ENCODE peak calls at places on chromosomes 4 and X, in seven cellular contexts. I is LoVo; L is T-helper 9 cell; S is non-pigmented ciliary epithelial cell; K is Daoy; O is stimulated activated CD8-positive, alpha-beta memory T cell treated with anti-CD3 and anti-CD28 coated beads, Interleukin-7, amount 100 ng/mL, for 24 hours; V is effector memory CD8-positive, alpha-beta T cell. M is an unnamed sample.

GRCh38 chr4:108080752-108081151 is 88.0 kb downstream of the LEF1 start:
- DNase-seq in S (no peak), O (no peak), K (no peak), L (no peak), V (no peak), I (no peak), M (peak)

GRCh38 chrX:29257516-29257915 is 670.3 kb downstream of the IL1RAPL1 start:
- DNase-seq in K (no peak), O (no peak), S (no peak), L (no peak), I (no peak), V (no peak), M (no peak)

GRCh38 chr4:16677545-16677944 is 220.9 kb downstream of the LDB2 start:
- DNase-seq in K (no peak), L (no peak), O (no peak), I (no peak), S (no peak), V (no peak), M (no peak)

GRCh38 chr4:101843054-101843453 is 52.5 kb downstream of the BANK1 start:
- DNase-seq in K (no peak), S (no peak), I (no peak), V (no peak), O (no peak), L (no peak), M (no peak)

GRCh38 chrX:617401-617800 is 13.2 kb upstream of the SHOX start:
- DNase-seq in V (no peak), I (no peak), K (no peak), O (no peak), S (no peak), L (no peak), M (no peak)

GRCh38 chrX:15566244-15566643 is 34.5 kb downstream of the ACE2 start:
- DNase-seq in S (no peak), V (no peak), L (no peak), I (no peak), O (no peak), K (no peak), M (no peak)

GRCh38 chrX:55874807-55875206 is 157.3 kb downstream of the RRAGB start:
- DNase-seq in L (no peak), S (no peak), K (no peak), V (no peak), O (no peak), I (no peak), M (no peak)

GRCh38 chr4:177041356-177041755 is 248.6 kb upstream of the VEGFC start:
- DNase-seq in K (no peak), L (no peak), I (no peak), O (no peak), S (no peak), V (no peak), M (no peak)

GRCh38 chrX:19991350-19991718 is 473 bp upstream of the BCLAF3 start:
- DNase-seq in O (no peak), I (no peak), S (no peak), V (peak), L (no peak), K (no peak), M (no peak)

GRCh38 chr4:120809518-120809917 is 113.0 kb downstream of the PRDM5 start:
- DNase-seq in O (no peak), V (no peak), I (no peak), K (no peak), S (no peak), L (no peak), M (no peak)

GRCh38 chr4:6771229-6771671 is 11.3 kb upstream of the KIAA0232 start:
- DNase-seq in K (peak), I (no peak), V (no peak), S (no peak), O (no peak), L (no peak), M (no peak)

GRCh38 chr4:182144621-182145359 is 98.4 kb upstream of the TENM3 start:
- DNase-seq in V (no peak), S (no peak), L (no peak), O (no peak), K (no peak), I (no peak), M (no peak)

GRCh38 chrX:57900961-57901360 is 9.3 kb downstream of the ZXDA start:
- DNase-seq in O (no peak), I (no peak), V (no peak), S (no peak), L (no peak), K (peak), M (no peak)

GRCh38 chrX:2427147-2427546 is 73.6 kb downstream of the DHRSX start:
- DNase-seq in I (no peak), O (no peak), S (no peak), V (no peak), L (no peak), K (no peak), M (no peak)

GRCh38 chrX:110442631-110443030 is 84.0 kb downstream of the RTL9 start:
- DNase-seq in K (peak), I (peak), V (no peak), S (no peak), O (no peak), L (no peak), M (no peak)

GRCh38 chr4:70844180-70844579 is 4.5 kb upstream of the GRSF1 start:
- DNase-seq in O (no peak), S (no peak), L (no peak), I (no peak), V (no peak), K (no peak), M (no peak)

GRCh38 chr4:180084561-180084960 is 2158.6 kb upstream of the TENM3 start:
- DNase-seq in O (no peak), K (no peak), I (no peak), S (no peak), V (no peak), L (no peak), M (no peak)

GRCh38 chrX:133335027-133335426 is 80.3 kb downstream of the GPC4 start:
- DNase-seq in L (no peak), V (no peak), O (no peak), I (peak), S (no peak), K (peak), M (peak)

GRCh38 chrX:115894087-115894486 is 276.5 kb upstream of the AGTR2 start:
- DNase-seq in L (no peak), S (no peak), V (no peak), K (peak), I (no peak), O (no peak), M (peak)

GRCh38 chrX:11758400-11759171 is 549 bp downstream of the MSL3 start:
- DNase-seq in S (no peak), O (peak), K (peak), V (peak), I (peak), L (peak), M (peak)

GRCh38 chr4:40831462-40831861 is 81.7 kb downstream of the NSUN7 start:
- DNase-seq in V (no peak), L (no peak), K (no peak), O (no peak), S (no peak), I (no peak), M (no peak)

GRCh38 chrX:113512700-113513395 is 672.2 kb upstream of the AMOT start:
- DNase-seq in I (no peak), L (no peak), V (no peak), K (peak), S (peak), O (no peak), M (no peak)

GRCh38 chrX:10165580-10166247 is 8.9 kb downstream of the CLCN4 start:
- DNase-seq in O (no peak), L (no peak), I (no peak), S (no peak), K (peak), V (no peak), M (no peak)

GRCh38 chr4:128653514-128654420 is 155.7 kb upstream of the JADE1 start:
- DNase-seq in O (no peak), K (no peak), V (no peak), S (no peak), I (no peak), L (no peak), M (no peak)

GRCh38 chr4:132269303-132269990 is 879.6 kb upstream of the PCDH10 start:
- DNase-seq in V (no peak), K (no peak), I (no peak), S (no peak), O (no peak), L (no peak), M (no peak)

GRCh38 chrX:129961180-129962083 is 21.0 kb upstream of the BCORL1 start:
- DNase-seq in S (no peak), L (peak), V (peak), K (peak), I (peak), O (peak), M (peak)

GRCh38 chr4:107379054-107379869 is 340.8 kb downstream of the PAPSS1 start:
- DNase-seq in V (no peak), O (no peak), L (no peak), S (peak), K (no peak), I (no peak), M (no peak)

GRCh38 chr4:6987566-6987920 is 55.6 kb upstream of the TADA2B start:
- DNase-seq in K (no peak), V (no peak), L (no peak), I (no peak), O (no peak), S (no peak), M (no peak)

GRCh38 chr4:34814266-34814665 is 1430.0 kb downstream of the ARAP2 start:
- DNase-seq in V (no peak), O (no peak), I (no peak), S (peak), L (no peak), K (no peak), M (no peak)

GRCh38 chr4:40916880-40917279 is 167.1 kb downstream of the NSUN7 start:
- DNase-seq in I (peak), L (no peak), V (no peak), K (peak), S (no peak), O (peak), M (no peak)

GRCh38 chr4:17236686-17237085 is 275.2 kb downstream of the QDPR start:
- DNase-seq in L (no peak), V (no peak), O (no peak), I (no peak), S (peak), K (no peak), M (no peak)

M was measured in CD4-positive, alpha-beta memory T cell.